ENCODE peak calls at places on chromosomes 7 and 10, in seven cellular contexts. X, B, N, Z, D, K and Q are unnamed samples.

GRCh38 chr7:131276190-131276589 is 51.5 kb upstream of the MKLN1 start:
- DNase-seq in B (no peak), N (no peak), D (no peak), X (no peak), Z (no peak), K (no peak), Q (no peak)

GRCh38 chr7:30932562-30932961 is 20.9 kb downstream of the AQP1 start:
- DNase-seq in Z (no peak), N (no peak), D (no peak), X (peak), B (no peak), K (no peak), Q (no peak)

GRCh38 chr10:69703256-69703655 is 73.2 kb downstream of the FAM241B start:
- DNase-seq in K (no peak), X (no peak), Z (no peak), N (no peak), B (no peak), D (no peak), Q (no peak)

GRCh38 chr7:149872419-149873073 is 1.2 kb upstream of the ATP6V0E2 start:
- DNase-seq in B (no peak), Z (no peak), K (peak), D (no peak), X (peak), N (peak), Q (peak)

GRCh38 chr10:126242352-126243260 is 145.7 kb downstream of the ADAM12 start:
- DNase-seq in K (no peak), B (no peak), Z (no peak), N (no peak), D (no peak), X (no peak), Q (peak)

GRCh38 chr7:43650457-43651052 is 67.6 kb downstream of the STK17A start:
- DNase-seq in X (no peak), N (peak), Z (no peak), D (no peak), K (no peak), B (no peak), Q (peak)

GRCh38 chr10:69087600-69088470 is at the start of gene SRGN:
- DNase-seq in B (peak), N (peak), K (peak), X (peak), Z (peak), D (peak), Q (peak)

GRCh38 chr10:124626759-124627380 is 117.3 kb downstream of the FAM53B start:
- DNase-seq in K (peak), D (no peak), B (no peak), Z (no peak), X (peak), N (peak), Q (no peak)

GRCh38 chr10:71520042-71520441 is 123.3 kb downstream of the CDH23 start:
- DNase-seq in D (no peak), B (no peak), X (no peak), Z (no peak), K (no peak), N (no peak), Q (no peak)

GRCh38 chr7:130151591-130152269 is 53.5 kb downstream of the TMEM209 start:
- DNase-seq in B (no peak), N (peak), Z (no peak), X (no peak), D (no peak), K (peak), Q (peak)

GRCh38 chr10:90583416-90583815 is 274.4 kb downstream of the HTR7 start:
- DNase-seq in B (no peak), X (no peak), N (no peak), K (no peak), Z (no peak), D (no peak), Q (no peak)

GRCh38 chr10:69869291-69869841 is 67.7 kb downstream of the COL13A1 start:
- DNase-seq in N (no peak), B (no peak), X (peak), D (no peak), K (no peak), Z (no peak), Q (peak)

GRCh38 chr10:28120043-28120749 is 121.3 kb upstream of the ODAD2 start:
- DNase-seq in D (no peak), K (no peak), Z (no peak), X (no peak), B (no peak), N (no peak), Q (no peak)

GRCh38 chr7:4638781-4639575 is 43.1 kb upstream of the FOXK1 start:
- DNase-seq in Z (no peak), B (no peak), N (peak), D (no peak), X (no peak), K (no peak), Q (no peak)

GRCh38 chr10:130459851-130460490 is 323.8 kb downstream of the GLRX3 start:
- DNase-seq in D (no peak), K (no peak), N (no peak), X (no peak), Z (no peak), B (no peak), Q (no peak)

GRCh38 chr10:46285300-46285699 is 1.5 kb upstream of the ANTXRL start:
- DNase-seq in K (no peak), B (no peak), N (no peak), X (no peak), D (no peak), Z (no peak), Q (no peak)

GRCh38 chr10:22851865-22852239 is 76.0 kb upstream of the ARMC3 start:
- DNase-seq in N (no peak), Z (no peak), B (no peak), K (no peak), D (no peak), X (no peak), Q (no peak)

GRCh38 chr10:241451-241850 is 106.2 kb downstream of the ZMYND11 start:
- DNase-seq in Z (no peak), B (no peak), X (no peak), K (no peak), N (no peak), D (no peak), Q (no peak)

GRCh38 chr7:100680589-100681271 is 7.2 kb downstream of the GNB2 start:
- DNase-seq in K (no peak), Z (no peak), B (no peak), N (no peak), D (no peak), X (no peak), Q (no peak)

GRCh38 chr7:18684899-18685298 is 189.3 kb downstream of the HDAC9 start:
- DNase-seq in X (no peak), B (no peak), K (no peak), N (no peak), D (no peak), Z (no peak), Q (no peak)

GRCh38 chr7:66362136-66362535 is 157.0 kb downstream of the TPST1 start:
- DNase-seq in B (no peak), D (no peak), N (no peak), Z (no peak), X (no peak), K (no peak), Q (no peak)

GRCh38 chr7:138890782-138891445 is 90.3 kb downstream of the KIAA1549 start:
- DNase-seq in N (no peak), Z (no peak), D (no peak), K (no peak), X (no peak), B (no peak), Q (peak)

GRCh38 chr7:2719007-2719406 is 31.0 kb downstream of the AMZ1 start:
- DNase-seq in B (no peak), D (peak), Z (peak), K (peak), X (peak), N (peak), Q (no peak)

GRCh38 chr10:21670391-21670790 is 136.4 kb downstream of the MLLT10 start:
- DNase-seq in N (no peak), K (no peak), Z (no peak), D (no peak), B (no peak), X (no peak), Q (no peak)

GRCh38 chr10:7195118-7195517 is 215.7 kb downstream of the SFMBT2 start:
- DNase-seq in D (no peak), Z (no peak), X (no peak), B (no peak), N (no peak), K (no peak), Q (no peak)

GRCh38 chr7:19690736-19691135 is 18.1 kb downstream of the POLR1F start:
- DNase-seq in N (no peak), X (no peak), Z (no peak), B (no peak), D (no peak), K (no peak), Q (peak)

GRCh38 chr10:84256510-84257342 is 11.9 kb downstream of the RGR start:
- DNase-seq in D (no peak), Z (peak), K (peak), X (peak), N (peak), B (no peak), Q (no peak)

GRCh38 chr10:124470544-124471449 is 9.2 kb downstream of the LHPP start:
- DNase-seq in D (no peak), X (no peak), Z (no peak), K (no peak), N (peak), B (no peak), Q (no peak)

GRCh38 chr10:9244880-9245279 is 1190.4 kb downstream of the GATA3 start:
- DNase-seq in B (no peak), X (no peak), Z (no peak), K (no peak), D (no peak), N (no peak), Q (no peak)

GRCh38 chr7:150451097-150451793 is 815 bp downstream of the GIMAP8 start:
- DNase-seq in B (peak), K (peak), N (peak), Z (peak), X (no peak), D (peak), Q (no peak)

GRCh38 chr10:79084972-79085597 is 16.3 kb downstream of the ZMIZ1 start:
- DNase-seq in K (no peak), Z (no peak), D (no peak), N (no peak), X (no peak), B (no peak), Q (no peak)

GRCh38 chr7:82257118-82257695 is 186.4 kb downstream of the CACNA2D1 start:
- DNase-seq in D (no peak), B (no peak), Z (no peak), N (no peak), X (no peak), K (no peak), Q (no peak)